ENCODE peak calls at places on chromosome 1, in five cellular contexts. U, S, M, R and V are unnamed samples.

GRCh38 chr1:172821609-172822274 is 162.8 kb downstream of the FASLG start:
- DNase-seq in U (no peak), S (peak), M (no peak), R (no peak), V (peak)

GRCh38 chr1:20589331-20590312 is 725 bp downstream of the CDA start:
- DNase-seq in U (peak), S (peak), M (no peak), R (no peak), V (no peak)

GRCh38 chr1:81155131-81155530 is 645.6 kb upstream of the ADGRL2 start:
- DNase-seq in U (no peak), S (peak), M (no peak), R (no peak), V (peak)

GRCh38 chr1:165306543-165307434 is 49.7 kb downstream of the LMX1A start:
- DNase-seq in U (no peak), S (no peak), M (no peak), R (no peak), V (no peak)

GRCh38 chr1:181105134-181106021 is 16.9 kb downstream of the IER5 start:
- DNase-seq in U (peak), S (peak), M (peak), R (peak), V (peak)

GRCh38 chr1:90707363-90707710 is 9.8 kb downstream of the BARHL2 start:
- DNase-seq in U (no peak), S (peak), M (no peak), R (no peak), V (peak)

GRCh38 chr1:172343246-172344099 is 77.0 kb upstream of the C1orf105 start:
- DNase-seq in U (no peak), S (peak), M (no peak), R (no peak), V (peak)

GRCh38 chr1:208204779-208205178 is 39.4 kb downstream of the PLXNA2 start:
- DNase-seq in U (no peak), S (peak), M (no peak), R (no peak), V (no peak)

GRCh38 chr1:115782571-115783281 is 14.2 kb upstream of the CASQ2 start:
- DNase-seq in U (no peak), S (peak), M (no peak), R (no peak), V (peak)

GRCh38 chr1:18256318-18257235 is 149.0 kb downstream of the IGSF21 start:
- DNase-seq in U (peak), S (peak), M (no peak), R (peak), V (peak)